ENCODE peak calls at places on chromosome 1, in nine cellular contexts. B is right lobe of liver; Y is small intestine; N is mucosa of descending colon; Z is K562; F is CD8-positive, alpha-beta T cell; A is mammary epithelial cell; W is transverse colon; O is tibial nerve. J is an unnamed sample.

GRCh38 chr1:162612606-162613400 is 19.5 kb upstream of the DDR2 start:
- DNase-seq in B (peak; percentile 57), Y (no peak), N (no peak), Z (no peak), F (no peak), A (no peak), W (no peak), O (peak; percentile 42), J (no peak)

GRCh38 chr1:215489771-215490566 is 77.1 kb upstream of the KCTD3 start:
- DNase-seq in B (no peak), Y (no peak), N (no peak), Z (no peak), F (no peak), A (peak; percentile 14), W (no peak), O (no peak), J (no peak)

GRCh38 chr1:235954306-235955283 is 87.9 kb upstream of the LYST start:
- DNase-seq in B (no peak), Y (peak; percentile 64), N (peak; percentile 85), Z (no peak), F (peak; percentile 62), A (no peak), W (peak; percentile 54), O (no peak), J (peak; percentile 85)

GRCh38 chr1:97006044-97006676 is 284.6 kb downstream of the PTBP2 start:
- DNase-seq in B (no peak), Y (no peak), N (no peak), Z (no peak), F (no peak), A (peak; percentile 60), W (no peak), O (peak; percentile 45), J (no peak)

GRCh38 chr1:226314055-226314454 is 5.1 kb upstream of the LIN9 start:
- DNase-seq in B (no peak), Y (no peak), N (no peak), Z (no peak), F (no peak), A (no peak), W (no peak), O (no peak), J (no peak)

GRCh38 chr1:9129391-9130041 is 614 bp upstream of the GPR157 start:
- DNase-seq in B (peak; percentile 96), Y (peak; percentile 95), N (peak; percentile 97), Z (peak; percentile 90), F (peak; percentile 86), A (peak; percentile 59), W (peak; percentile 97), O (peak; percentile 78), J (peak; percentile 94)

GRCh38 chr1:84277343-84278059 is 24.0 kb upstream of the SAMD13 start:
- DNase-seq in B (no peak), Y (no peak), N (no peak), Z (no peak), F (no peak), A (no peak), W (no peak), O (no peak), J (no peak)

GRCh38 chr1:36161656-36162531 is 5.9 kb downstream of the MAP7D1 start:
- DNase-seq in B (no peak), Y (no peak), N (peak; percentile 68), Z (peak; percentile 58), F (peak; percentile 64), A (peak; percentile 94), W (peak; percentile 51), O (no peak), J (peak; percentile 69)

GRCh38 chr1:191641420-191642215 is 516.6 kb upstream of the RGS18 start:
- DNase-seq in B (no peak), Y (no peak), N (no peak), Z (peak; percentile 23), F (no peak), A (peak; percentile 1), W (no peak), O (no peak), J (no peak)

GRCh38 chr1:209583408-209583807 is at the start of gene CAMK1G:
- DNase-seq in B (no peak), Y (peak; percentile 15), N (no peak), Z (no peak), F (no peak), A (no peak), W (no peak), O (no peak), J (no peak)

GRCh38 chr1:234558186-234558836 is 51.7 kb downstream of the IRF2BP2 start:
- DNase-seq in B (no peak), Y (no peak), N (no peak), Z (peak; percentile 67), F (no peak), A (no peak), W (no peak), O (no peak), J (no peak)

DNA sequence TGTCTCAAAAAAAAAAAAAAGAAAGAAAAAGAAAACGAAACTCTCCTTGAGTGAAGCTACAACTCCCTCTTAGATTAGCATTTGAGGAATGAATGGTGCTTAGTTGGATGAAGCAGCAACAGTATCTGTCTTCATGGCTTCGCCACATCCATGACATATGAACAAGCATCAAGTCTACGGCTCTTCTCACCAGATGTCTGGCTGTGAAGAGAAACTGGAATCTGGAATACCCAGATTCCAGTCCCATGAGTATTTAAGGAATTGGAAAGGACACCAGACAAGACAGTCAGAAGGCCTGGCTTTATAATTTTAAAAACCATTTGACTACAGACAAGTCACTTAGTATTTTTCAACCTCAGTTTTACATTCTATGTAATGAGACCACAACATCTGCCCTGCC is 38.0 kb upstream of the TADA1 start:
- DNase-seq in B (no peak), Y (no peak), N (no peak), Z (no peak), F (no peak), A (no peak), W (no peak), O (no peak), J (no peak)
- H3K4me1 ChIP-seq in B (no peaks in the 10 kb centered on the region), Y (no peaks in the 10 kb centered on the region), N (no peaks in the 10 kb centered on the region), Z (peaks cover 2% of the 10 kb centered on the region), F (no peaks in the 10 kb centered on the region), A (no peaks in the 10 kb centered on the region), W (peaks cover 4% of the 10 kb centered on the region), O (no peaks in the 10 kb centered on the region), J (peaks cover 3% of the 10 kb centered on the region)

GRCh38 chr1:101041300-101041699 is 15.7 kb upstream of the DPH5 start:
- DNase-seq in B (no peak), Y (no peak), N (no peak), Z (no peak), F (no peak), A (no peak), W (no peak), O (no peak), J (no peak)

GRCh38 chr1:101043776-101044175 is 18.2 kb upstream of the DPH5 start:
- DNase-seq in B (no peak), Y (no peak), N (no peak), Z (no peak), F (no peak), A (peak; percentile 25), W (no peak), O (no peak), J (no peak)

GRCh38 chr1:101037316-101037715 is 11.7 kb upstream of the DPH5 start:
- DNase-seq in B (no peak), Y (no peak), N (no peak), Z (no peak), F (no peak), A (no peak), W (no peak), O (no peak), J (no peak)

GRCh38 chr1:101040666-101041065 is 15.1 kb upstream of the DPH5 start:
- DNase-seq in B (no peak), Y (no peak), N (no peak), Z (no peak), F (no peak), A (no peak), W (no peak), O (no peak), J (no peak)

DNA sequence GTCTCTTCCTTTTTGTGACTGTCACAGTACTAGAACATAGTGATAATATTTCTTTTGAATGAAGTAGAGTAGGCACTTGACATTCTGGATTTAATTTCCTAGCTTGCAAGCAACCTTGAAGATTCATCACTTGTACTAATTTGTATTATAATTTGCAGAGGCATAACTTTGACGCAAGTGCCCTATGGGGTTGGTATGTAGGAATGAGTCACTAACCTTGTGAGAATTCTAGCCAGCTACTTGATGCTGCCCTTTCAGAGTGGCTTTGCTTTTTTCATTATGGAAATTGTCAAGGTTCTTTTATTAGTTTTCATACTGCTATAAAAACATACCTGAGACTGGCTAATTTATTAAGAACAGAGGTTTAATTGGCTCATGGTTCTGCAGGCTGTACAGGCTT is 13.7 kb upstream of the DPH5 start:
- DNase-seq in B (no peak), Y (no peak), N (no peak), Z (no peak), F (no peak), A (no peak), W (no peak), O (no peak), J (no peak)
- H3K36me3 ChIP-seq in B (no peaks in the 10 kb centered on the region), Y (no peaks in the 10 kb centered on the region), N (no peaks in the 10 kb centered on the region), Z (peaks cover 32% of the 10 kb centered on the region), F (peaks cover 4% of the 10 kb centered on the region), A (no peaks in the 10 kb centered on the region), W (peaks cover 3% of the 10 kb centered on the region), O (no peaks in the 10 kb centered on the region), J (peaks cover 58% of the 10 kb centered on the region)

DNA sequence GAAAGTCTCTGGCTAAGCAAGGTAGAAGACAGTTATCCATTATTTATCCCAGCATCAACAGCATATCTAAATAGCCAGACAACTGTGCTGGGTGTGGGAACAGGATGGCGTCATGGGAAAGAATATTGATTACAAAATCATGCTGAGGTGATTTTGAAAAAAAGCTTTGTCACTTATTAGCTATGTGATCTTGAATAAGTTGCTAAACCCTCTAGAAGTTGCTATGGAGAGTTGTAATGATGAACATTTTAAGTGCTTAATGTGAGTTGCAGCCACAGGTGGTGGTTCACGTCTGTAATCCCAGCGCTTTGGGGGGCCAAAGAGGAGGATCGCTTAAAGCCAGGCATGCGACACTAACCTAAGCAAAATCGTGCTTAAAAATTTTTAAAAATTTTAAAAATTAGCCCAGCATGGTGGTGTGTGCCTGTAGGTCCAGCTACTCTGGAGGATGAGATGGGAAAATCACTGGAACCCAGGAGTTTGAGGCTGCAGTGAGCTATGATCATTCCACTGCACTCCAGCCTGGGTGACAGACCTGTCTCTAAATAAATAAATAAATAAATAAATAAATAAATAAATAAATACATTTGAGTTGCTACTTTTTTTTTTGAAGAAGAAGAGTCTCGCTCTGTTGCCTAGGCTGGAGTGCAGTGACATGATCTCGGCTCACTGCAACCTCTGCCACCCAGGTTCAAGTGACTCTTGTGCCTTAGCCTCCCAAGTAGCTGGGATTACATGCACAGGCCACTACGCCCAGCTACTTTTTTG is 33.6 kb downstream of the WNT2B start:
- DNase-seq in B (no peak), Y (peak; percentile 18), N (no peak), Z (no peak), F (no peak), A (no peak), W (no peak), O (no peak), J (no peak)
- H3K4me1 ChIP-seq in B (no peaks in the 10 kb centered on the region), Y (no peaks in the 10 kb centered on the region), N (no peaks in the 10 kb centered on the region), Z (no peaks in the 10 kb centered on the region), F (no peaks in the 10 kb centered on the region), A (peaks cover 17% of the 10 kb centered on the region), W (peaks cover 7% of the 10 kb centered on the region), O (no peaks in the 10 kb centered on the region), J (no peaks in the 10 kb centered on the region)

DNA sequence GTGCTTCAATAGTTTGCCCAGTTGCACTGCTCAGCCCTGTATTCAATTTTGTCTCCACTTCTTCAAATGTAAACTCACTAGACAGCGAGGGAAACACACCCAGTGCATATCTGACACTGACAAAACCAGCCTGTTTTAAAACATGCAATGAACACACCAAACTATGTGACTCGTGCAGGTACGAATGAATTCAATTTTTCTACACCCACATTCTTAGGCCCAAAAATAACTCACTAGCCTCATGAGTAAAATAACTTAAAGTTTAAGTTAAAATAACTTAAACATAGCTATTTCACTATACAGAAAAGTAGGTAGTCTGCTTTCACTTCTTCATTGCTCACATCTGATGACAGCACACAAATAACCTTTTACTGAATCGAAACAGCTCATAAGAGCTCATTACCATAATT is 21.1 kb downstream of the TTC13 start:
- DNase-seq in B (no peak), Y (no peak), N (no peak), Z (no peak), F (no peak), A (no peak), W (no peak), O (no peak), J (no peak)
- H3K36me3 ChIP-seq in B (no peaks in the 10 kb centered on the region), Y (peaks cover 5% of the 10 kb centered on the region), N (no peaks in the 10 kb centered on the region), Z (peaks cover 6% of the 10 kb centered on the region), F (peaks cover 13% of the 10 kb centered on the region), A (no peaks in the 10 kb centered on the region), W (no peaks in the 10 kb centered on the region), O (no peaks in the 10 kb centered on the region), J (peaks cover 44% of the 10 kb centered on the region)

J was measured in OCI-LY7.